ENCODE peak calls at places on chromosomes 3 and 15, in six cellular contexts. One of them, this sample, is unnamed.

GRCh38 chr3:49901351-49902339 is 2.0 kb downstream of the MST1R start:
- DNase-seq in tibial nerve: no peak
- DNase-seq in suprapubic skin: no peak
- DNase-seq in A549: no peak
- DNase-seq in stomach: no peak
- DNase-seq in ovary: no peak
- DNase-seq in this sample: no peak

GRCh38 chr3:48432411-48433371 is 2.8 kb upstream of the PLXNB1 start:
- DNase-seq in tibial nerve: no peak
- DNase-seq in suprapubic skin: peak
- DNase-seq in A549: peak
- DNase-seq in stomach: no peak
- DNase-seq in ovary: peak
- DNase-seq in this sample: peak

GRCh38 chr3:30530084-30530483 is 76.3 kb upstream of the TGFBR2 start:
- DNase-seq in tibial nerve: no peak
- DNase-seq in suprapubic skin: no peak
- DNase-seq in A549: no peak
- DNase-seq in stomach: no peak
- DNase-seq in ovary: no peak
- DNase-seq in this sample: no peak

GRCh38 chr3:52355526-52355925 is 39.4 kb downstream of the DNAH1 start:
- DNase-seq in tibial nerve: no peak
- DNase-seq in suprapubic skin: no peak
- DNase-seq in A549: no peak
- DNase-seq in stomach: no peak
- DNase-seq in ovary: no peak
- DNase-seq in this sample: no peak

GRCh38 chr15:96285306-96285705 is 45.2 kb upstream of the NR2F2 start:
- DNase-seq in tibial nerve: no peak
- DNase-seq in suprapubic skin: no peak
- DNase-seq in A549: no peak
- DNase-seq in stomach: no peak
- DNase-seq in ovary: peak
- DNase-seq in this sample: no peak

GRCh38 chr15:83278191-83278590 is 6.3 kb downstream of the BNC1 start:
- DNase-seq in tibial nerve: no peak
- DNase-seq in suprapubic skin: no peak
- DNase-seq in A549: peak
- DNase-seq in stomach: no peak
- DNase-seq in ovary: no peak
- DNase-seq in this sample: no peak

GRCh38 chr3:99713440-99713839 is 75.0 kb downstream of the COL8A1 start:
- DNase-seq in tibial nerve: no peak
- DNase-seq in suprapubic skin: no peak
- DNase-seq in A549: no peak
- DNase-seq in stomach: no peak
- DNase-seq in ovary: no peak
- DNase-seq in this sample: no peak

GRCh38 chr3:126146034-126146433 is 34.4 kb downstream of the ALDH1L1 start:
- DNase-seq in tibial nerve: no peak
- DNase-seq in suprapubic skin: no peak
- DNase-seq in A549: no peak
- DNase-seq in stomach: no peak
- DNase-seq in ovary: no peak
- DNase-seq in this sample: peak

GRCh38 chr3:71702131-71703024 is 22.8 kb downstream of the EIF4E3 start:
- DNase-seq in tibial nerve: no peak
- DNase-seq in suprapubic skin: no peak
- DNase-seq in A549: no peak
- DNase-seq in stomach: no peak
- DNase-seq in ovary: no peak
- DNase-seq in this sample: no peak

GRCh38 chr3:126389112-126389791 is 5.5 kb upstream of the CFAP100 start:
- DNase-seq in tibial nerve: peak
- DNase-seq in suprapubic skin: peak
- DNase-seq in A549: peak
- DNase-seq in stomach: peak
- DNase-seq in ovary: peak
- DNase-seq in this sample: peak

GRCh38 chr15:80210612-80211554 is 41.1 kb downstream of the CTXND1 start:
- DNase-seq in tibial nerve: no peak
- DNase-seq in suprapubic skin: no peak
- DNase-seq in A549: no peak
- DNase-seq in stomach: no peak
- DNase-seq in ovary: no peak
- DNase-seq in this sample: no peak

GRCh38 chr3:184629555-184630160 is 68.1 kb downstream of the EPHB3 start:
- DNase-seq in tibial nerve: no peak
- DNase-seq in suprapubic skin: no peak
- DNase-seq in A549: no peak
- DNase-seq in stomach: peak
- DNase-seq in ovary: no peak
- DNase-seq in this sample: no peak

GRCh38 chr3:169241575-169241927 is 422.0 kb downstream of the MECOM start:
- DNase-seq in tibial nerve: no peak
- DNase-seq in suprapubic skin: no peak
- DNase-seq in A549: no peak
- DNase-seq in stomach: no peak
- DNase-seq in ovary: no peak
- DNase-seq in this sample: no peak

GRCh38 chr3:123834631-123835030 is 49.5 kb downstream of the MYLK start:
- DNase-seq in tibial nerve: no peak
- DNase-seq in suprapubic skin: no peak
- DNase-seq in A549: no peak
- DNase-seq in stomach: no peak
- DNase-seq in ovary: no peak
- DNase-seq in this sample: no peak

GRCh38 chr3:16148783-16149182 is 25.7 kb upstream of the GALNT15 start:
- DNase-seq in tibial nerve: peak
- DNase-seq in suprapubic skin: peak
- DNase-seq in A549: peak
- DNase-seq in stomach: peak
- DNase-seq in ovary: peak
- DNase-seq in this sample: peak

GRCh38 chr15:70096975-70097336 is 761 bp downstream of the TLE3 start:
- DNase-seq in tibial nerve: no peak
- DNase-seq in suprapubic skin: no peak
- DNase-seq in A549: no peak
- DNase-seq in stomach: no peak
- DNase-seq in ovary: no peak
- DNase-seq in this sample: no peak

GRCh38 chr3:12754315-12754714 is 4.7 kb downstream of the TMEM40 start:
- DNase-seq in tibial nerve: no peak
- DNase-seq in suprapubic skin: no peak
- DNase-seq in A549: no peak
- DNase-seq in stomach: no peak
- DNase-seq in ovary: no peak
- DNase-seq in this sample: no peak

GRCh38 chr3:196638922-196639516 is 475 bp upstream of the NRROS start:
- DNase-seq in tibial nerve: no peak
- DNase-seq in suprapubic skin: no peak
- DNase-seq in A549: no peak
- DNase-seq in stomach: no peak
- DNase-seq in ovary: no peak
- DNase-seq in this sample: no peak

GRCh38 chr3:159844801-159845261 is 143.8 kb upstream of the IL12A start:
- DNase-seq in tibial nerve: no peak
- DNase-seq in suprapubic skin: no peak
- DNase-seq in A549: no peak
- DNase-seq in stomach: no peak
- DNase-seq in ovary: no peak
- DNase-seq in this sample: no peak

GRCh38 chr3:149969945-149970715 is 565 bp downstream of the PFN2 start:
- DNase-seq in tibial nerve: peak
- DNase-seq in suprapubic skin: peak
- DNase-seq in A549: peak
- DNase-seq in stomach: peak
- DNase-seq in ovary: peak
- DNase-seq in this sample: peak
- TF ChIP-seq POLR2A in tibial nerve: no peak
- TF ChIP-seq POLR2A in suprapubic skin: no peak
- TF ChIP-seq POLR2A in A549: no peak
- TF ChIP-seq POLR2A in stomach: no peak
- TF ChIP-seq POLR2A in ovary: no peak
- TF ChIP-seq POLR2A in this sample: peak

GRCh38 chr3:24375947-24376384 is 118.7 kb downstream of the THRB start:
- DNase-seq in tibial nerve: no peak
- DNase-seq in suprapubic skin: no peak
- DNase-seq in A549: no peak
- DNase-seq in stomach: peak
- DNase-seq in ovary: no peak
- DNase-seq in this sample: no peak
- TF ChIP-seq EP300 in tibial nerve: no peak
- TF ChIP-seq EP300 in suprapubic skin: no peak
- TF ChIP-seq EP300 in A549: no peak
- TF ChIP-seq EP300 in stomach: no peak
- TF ChIP-seq EP300 in ovary: no peak
- TF ChIP-seq EP300 in this sample: no peak

GRCh38 chr15:49155110-49155833 is at the start of gene COPS2:
- DNase-seq in tibial nerve: peak
- DNase-seq in suprapubic skin: peak
- DNase-seq in A549: peak
- DNase-seq in stomach: peak
- DNase-seq in ovary: peak
- DNase-seq in this sample: peak
- TF ChIP-seq POLR2A in tibial nerve: peak
- TF ChIP-seq POLR2A in suprapubic skin: no peak
- TF ChIP-seq POLR2A in A549: peak
- TF ChIP-seq POLR2A in stomach: no peak
- TF ChIP-seq POLR2A in ovary: peak
- TF ChIP-seq POLR2A in this sample: no peak

DNA sequence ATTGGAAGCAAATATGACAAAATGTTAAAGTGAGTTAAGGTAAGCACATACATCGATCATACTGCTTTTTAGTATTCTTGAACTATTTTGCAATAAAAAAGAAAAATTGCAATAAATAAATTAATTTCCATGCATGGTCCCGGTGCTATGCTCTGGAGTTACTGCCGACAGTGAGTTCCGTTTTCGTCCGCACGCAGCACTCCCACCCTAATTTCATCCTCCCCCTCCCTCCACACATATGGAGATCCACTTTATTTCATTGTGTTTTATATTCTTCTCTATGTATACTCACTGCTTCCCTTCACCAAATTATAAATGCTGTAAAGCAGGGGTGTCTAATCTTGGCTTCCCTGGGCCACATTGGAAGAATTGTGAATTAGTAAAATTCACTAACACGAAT is 247.3 kb downstream of the THSD4 start:
- DNase-seq in tibial nerve: no peak
- DNase-seq in suprapubic skin: no peak
- DNase-seq in A549: no peak
- DNase-seq in stomach: no peak
- DNase-seq in ovary: no peak
- DNase-seq in this sample: no peak
- TF ChIP-seq EP300 in tibial nerve: no peak
- TF ChIP-seq EP300 in suprapubic skin: no peak
- TF ChIP-seq EP300 in A549: no peak
- TF ChIP-seq EP300 in stomach: no peak
- TF ChIP-seq EP300 in ovary: no peak
- TF ChIP-seq EP300 in this sample: no peak

GRCh38 chr3:25665646-25666136 is 984 bp upstream of the TOP2B start:
- DNase-seq in tibial nerve: no peak
- DNase-seq in suprapubic skin: no peak
- DNase-seq in A549: no peak
- DNase-seq in stomach: no peak
- DNase-seq in ovary: no peak
- DNase-seq in this sample: no peak

GRCh38 chr3:25663324-25664065 is 1.2 kb downstream of the TOP2B start:
- DNase-seq in tibial nerve: no peak
- DNase-seq in suprapubic skin: no peak
- DNase-seq in A549: peak
- DNase-seq in stomach: no peak
- DNase-seq in ovary: no peak
- DNase-seq in this sample: no peak

GRCh38 chr3:25664810-25665645 is at the start of gene TOP2B:
- DNase-seq in tibial nerve: peak
- DNase-seq in suprapubic skin: peak
- DNase-seq in A549: peak
- DNase-seq in stomach: peak
- DNase-seq in ovary: peak
- DNase-seq in this sample: peak

GRCh38 chr3:25662921-25663320 is 1.8 kb downstream of the TOP2B start:
- DNase-seq in tibial nerve: no peak
- DNase-seq in suprapubic skin: no peak
- DNase-seq in A549: no peak
- DNase-seq in stomach: no peak
- DNase-seq in ovary: no peak
- DNase-seq in this sample: no peak

GRCh38 chr3:25664066-25664809 is 469 bp downstream of the TOP2B start:
- DNase-seq in tibial nerve: peak
- DNase-seq in suprapubic skin: peak
- DNase-seq in A549: peak
- DNase-seq in stomach: peak
- DNase-seq in ovary: peak
- DNase-seq in this sample: peak
- TF ChIP-seq POLR2A in tibial nerve: no peak
- TF ChIP-seq POLR2A in suprapubic skin: no peak
- TF ChIP-seq POLR2A in A549: peak
- TF ChIP-seq POLR2A in stomach: no peak
- TF ChIP-seq POLR2A in ovary: no peak
- TF ChIP-seq POLR2A in this sample: no peak

GRCh38 chr3:9139366-9139765 is 110.1 kb downstream of the SRGAP3 start:
- DNase-seq in tibial nerve: no peak
- DNase-seq in suprapubic skin: no peak
- DNase-seq in A549: no peak
- DNase-seq in stomach: no peak
- DNase-seq in ovary: no peak
- DNase-seq in this sample: no peak

GRCh38 chr3:9143180-9143579 is 106.3 kb downstream of the SRGAP3 start:
- DNase-seq in tibial nerve: no peak
- DNase-seq in suprapubic skin: no peak
- DNase-seq in A549: no peak
- DNase-seq in stomach: no peak
- DNase-seq in ovary: no peak
- DNase-seq in this sample: no peak

GRCh38 chr3:9141903-9142302 is 107.5 kb downstream of the SRGAP3 start:
- DNase-seq in tibial nerve: no peak
- DNase-seq in suprapubic skin: no peak
- DNase-seq in A549: no peak
- DNase-seq in stomach: no peak
- DNase-seq in ovary: no peak
- DNase-seq in this sample: no peak

GRCh38 chr3:9146367-9147071 is 102.9 kb downstream of the SRGAP3 start:
- DNase-seq in tibial nerve: no peak
- DNase-seq in suprapubic skin: peak
- DNase-seq in A549: no peak
- DNase-seq in stomach: no peak
- DNase-seq in ovary: no peak
- DNase-seq in this sample: no peak

GRCh38 chr3:9142346-9142745 is 107.1 kb downstream of the SRGAP3 start:
- DNase-seq in tibial nerve: no peak
- DNase-seq in suprapubic skin: no peak
- DNase-seq in A549: no peak
- DNase-seq in stomach: no peak
- DNase-seq in ovary: no peak
- DNase-seq in this sample: no peak
- TF ChIP-seq EP300 in tibial nerve: no peak
- TF ChIP-seq EP300 in suprapubic skin: no peak
- TF ChIP-seq EP300 in A549: no peak
- TF ChIP-seq EP300 in stomach: no peak
- TF ChIP-seq EP300 in ovary: no peak
- TF ChIP-seq EP300 in this sample: no peak